ENCODE peak calls at places on chromosomes 11 and 22, in ten cellular contexts. I is NB4, D is IMR-90, S is HCT116, W is uterus, B is sigmoid colon, P is transverse colon, K is A549, G is body of pancreas, Z is spleen. R is an unnamed sample.

GRCh38 chr11:14018441-14018840 is 55.9 kb downstream of the SPON1 start:
- DNase-seq in I (no peak), D (peak; percentile 42), S (no peak), W (no peak), B (no peak), P (no peak), K (peak; percentile 12), G (no peak), Z (no peak), R (no peak)

GRCh38 chr22:39526736-39527171 is 5.8 kb downstream of the RPS19BP1 start:
- DNase-seq in I (peak; percentile 58), D (no peak), S (no peak), W (no peak), B (no peak), P (no peak), K (no peak), G (no peak), Z (peak; percentile 85), R (no peak)

GRCh38 chr22:27850000-27850465 is 48.5 kb upstream of the MN1 start:
- DNase-seq in I (no peak), D (no peak), S (no peak), W (no peak), B (peak; percentile 70), P (no peak), K (no peak), G (no peak), Z (no peak), R (no peak)

GRCh38 chr11:36257351-36257750 is 31.9 kb downstream of the COMMD9 start:
- DNase-seq in I (no peak), D (peak; percentile 54), S (no peak), W (no peak), B (no peak), P (no peak), K (no peak), G (no peak), Z (no peak), R (peak; percentile 37)

GRCh38 chr11:68855205-68855978 is 13.7 kb upstream of the CPT1A start:
- DNase-seq in I (peak; percentile 83), D (peak; percentile 55), S (no peak), W (peak; percentile 45), B (no peak), P (peak; percentile 41), K (no peak), G (peak; percentile 60), Z (peak; percentile 90), R (no peak)

GRCh38 chr11:117986981-117987495 is 844 bp downstream of the IL10RA start:
- DNase-seq in I (peak; percentile 76), D (no peak), S (no peak), W (no peak), B (no peak), P (peak; percentile 50), K (no peak), G (no peak), Z (peak; percentile 74), R (no peak)

GRCh38 chr11:110481523-110481922 is 51.8 kb downstream of the FDX1 start:
- DNase-seq in I (no peak), D (no peak), S (no peak), W (no peak), B (no peak), P (no peak), K (no peak), G (no peak), Z (no peak), R (no peak)

GRCh38 chr22:28920757-28921584 is 37.6 kb downstream of the ZNRF3 start:
- DNase-seq in I (no peak), D (no peak), S (no peak), W (no peak), B (no peak), P (no peak), K (no peak), G (no peak), Z (no peak), R (no peak)

GRCh38 chr11:82776377-82776776 is 42.7 kb upstream of the FAM181B start:
- DNase-seq in I (no peak), D (no peak), S (no peak), W (no peak), B (no peak), P (no peak), K (no peak), G (no peak), Z (no peak), R (no peak)

GRCh38 chr11:59810911-59811259 is 307 bp upstream of the MRPL16 start:
- DNase-seq in I (no peak), D (no peak), S (no peak), W (no peak), B (no peak), P (no peak), K (no peak), G (no peak), Z (no peak), R (no peak)

GRCh38 chr11:24375896-24376295 is 121.0 kb upstream of the LUZP2 start:
- DNase-seq in I (no peak), D (peak; percentile 20), S (no peak), W (no peak), B (no peak), P (no peak), K (no peak), G (no peak), Z (no peak), R (no peak)

GRCh38 chr22:30127749-30128166 is 47.5 kb downstream of the HORMAD2 start:
- DNase-seq in I (peak; percentile 28), D (peak; percentile 89), S (no peak), W (no peak), B (no peak), P (no peak), K (peak; percentile 25), G (no peak), Z (no peak), R (no peak)

GRCh38 chr11:68380786-68381622 is 68.6 kb downstream of the LRP5 start:
- DNase-seq in I (no peak), D (peak; percentile 11), S (no peak), W (no peak), B (peak; percentile 81), P (no peak), K (peak; percentile 68), G (no peak), Z (no peak), R (no peak)

DNA sequence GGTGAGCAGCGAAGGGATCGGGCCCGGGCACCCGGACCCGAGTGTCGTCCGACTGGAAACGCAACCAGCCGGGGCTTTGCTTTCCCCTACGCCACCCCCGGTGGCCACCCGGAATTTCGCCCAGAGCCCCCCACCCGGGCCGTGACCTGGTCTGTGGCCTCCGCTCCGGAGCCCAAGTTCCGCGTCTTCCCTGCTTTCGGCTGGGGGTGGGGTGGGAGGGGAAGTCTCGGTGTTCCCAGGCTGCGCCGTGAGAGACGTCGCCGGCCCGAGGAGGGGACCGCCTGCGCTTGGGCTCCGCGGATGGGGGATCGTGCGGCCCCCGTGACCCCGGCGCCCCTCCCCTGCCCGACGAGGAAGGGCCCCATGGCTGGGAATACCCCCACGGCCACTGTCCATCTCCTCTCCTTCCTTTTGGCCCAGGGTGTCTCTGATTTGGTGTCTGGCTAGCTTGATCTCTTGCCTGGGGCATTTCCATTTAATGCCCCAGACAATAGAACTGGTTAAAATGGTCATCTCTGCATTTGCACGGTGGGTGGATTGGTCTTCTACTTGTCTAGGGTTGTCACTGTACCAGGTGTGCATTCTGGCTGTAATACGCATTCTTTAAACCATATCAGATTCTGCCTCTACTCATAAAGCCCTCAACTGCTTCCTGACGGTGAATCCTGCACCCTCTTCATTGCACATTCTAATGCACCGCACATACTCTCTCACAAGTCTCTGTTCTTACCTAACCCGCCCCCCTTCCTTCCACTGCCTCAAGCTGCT is 800 bp downstream of the SIK2 start:
- DNase-seq in I (peak; percentile 57), D (peak; percentile 43), S (no peak), W (no peak), B (peak; percentile 80), P (peak; percentile 44), K (peak; percentile 7), G (peak; percentile 43), Z (no peak), R (no peak)
- TF ChIP-seq POLR2A in I (no peak), D (no peak), S (no peak), W (peak; percentile 6), B (no peak), P (no peak), K (no peak), G (peak; percentile 34), Z (no peak), R (no peak)

DNA sequence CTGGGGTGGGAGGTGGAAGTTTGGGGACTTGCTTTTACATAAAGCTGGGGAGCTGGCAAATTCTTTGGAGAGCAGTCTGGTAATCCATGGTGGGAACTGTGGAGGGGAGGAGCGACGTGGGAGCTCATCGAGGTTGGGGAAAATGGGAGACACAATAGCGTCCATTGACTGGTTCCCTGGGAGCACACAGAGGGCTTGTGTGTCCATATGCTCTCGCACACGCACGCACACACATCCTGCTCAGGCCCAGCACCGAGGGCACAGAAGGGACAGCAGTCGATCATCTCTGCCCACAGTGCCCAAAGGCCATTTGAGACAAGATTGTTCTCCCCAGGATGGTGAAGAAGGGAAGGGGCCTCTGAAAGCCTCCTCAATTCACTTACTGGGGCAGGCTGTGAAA is 53.7 kb downstream of the FBXO7 start:
- DNase-seq in I (no peak), D (no peak), S (no peak), W (no peak), B (peak; percentile 65), P (no peak), K (no peak), G (no peak), Z (no peak), R (no peak)
- TF ChIP-seq POLR2A in I (no peak), D (no peak), S (no peak), W (no peak), B (no peak), P (no peak), K (no peak), G (no peak), Z (no peak), R (no peak)

GRCh38 chr11:19959697-19960096 is 200.6 kb downstream of the DBX1 start:
- DNase-seq in I (no peak), D (no peak), S (no peak), W (no peak), B (no peak), P (no peak), K (no peak), G (no peak), Z (no peak), R (no peak)
- TF ChIP-seq POLR2A in I (no peak), D (no peak), S (no peak), W (no peak), B (no peak), P (no peak), K (no peak), G (no peak), Z (no peak), R (no peak)

DNA sequence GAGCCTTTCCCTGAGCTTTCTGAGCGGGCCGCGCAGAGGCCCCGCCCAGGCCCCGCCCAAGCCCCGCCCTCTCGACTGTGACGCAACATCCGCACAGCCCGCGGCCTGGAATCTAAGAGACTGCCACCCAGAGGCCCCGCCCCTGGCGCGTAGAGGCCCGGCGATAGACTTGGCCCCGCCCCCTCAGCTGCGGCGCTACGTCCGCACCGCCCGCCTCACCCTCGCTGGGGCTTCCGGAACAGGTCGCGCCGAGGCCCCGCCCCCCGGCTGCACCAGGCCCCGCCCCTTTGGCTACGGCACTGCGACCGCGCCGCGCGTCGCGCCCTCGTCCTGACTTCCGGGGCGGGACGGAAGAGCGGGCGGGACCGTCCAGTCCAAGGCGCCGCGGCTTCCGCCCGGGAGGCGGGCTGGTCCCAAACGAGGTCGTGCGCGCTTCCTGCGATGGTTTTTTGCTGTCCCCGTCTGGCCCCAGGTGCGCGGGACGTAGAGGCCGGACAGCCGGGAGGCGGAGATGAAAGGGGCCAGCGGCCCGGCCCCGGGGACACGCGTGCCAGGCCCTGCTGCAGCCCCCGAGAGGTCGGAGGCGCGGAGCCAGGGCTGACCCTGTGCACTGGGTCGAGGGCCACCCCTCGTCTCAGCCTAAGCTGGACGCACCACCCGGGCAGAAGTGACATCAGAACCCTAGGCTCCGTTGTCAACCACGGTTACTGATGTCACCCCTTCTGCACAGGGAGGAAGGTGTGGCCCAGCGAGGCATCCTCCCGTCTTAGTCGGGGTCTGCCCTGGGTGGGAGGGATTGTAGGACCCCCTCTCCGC is 59.0 kb upstream of the WNT7B start:
- DNase-seq in I (peak; percentile 97), D (peak; percentile 98), S (peak; percentile 96), W (peak; percentile 100), B (peak; percentile 100), P (peak; percentile 100), K (peak; percentile 98), G (peak; percentile 100), Z (peak; percentile 100), R (peak; percentile 90)
- TF ChIP-seq POLR2A in I (peak; percentile 87), D (peak; percentile 65), S (peak; percentile 51), W (peak; percentile 91), B (peak; percentile 97), P (peak; percentile 97), K (peak; percentile 68), G (peak; percentile 91), Z (peak; percentile 89), R (peak; percentile 67)